ENCODE peak calls at places on chromosome 22, in ten cellular contexts. L is iPS DF 6.9; C is DMS153; T is CD8-positive, alpha-beta memory T cell; U is CD8-positive, alpha-beta T cell; M is epithelial cell of esophagus; O is NCI-H345; Q is MM.1S; E is CD4-positive, alpha-beta memory T cell; R is NCI-H69. K is an unnamed sample.

GRCh38 chr22:42500836-42501179 is 18.8 kb downstream of the RRP7A start:
- DNase-seq in L (no peak), C (no peak), T (no peak), U (no peak), M (no peak), O (no peak), Q (no peak), E (no peak), R (no peak), K (no peak)

GRCh38 chr22:50581031-50581949 is 1.4 kb downstream of the CHKB start:
- DNase-seq in L (no peak), C (no peak), T (no peak), U (no peak), M (no peak), O (no peak), Q (no peak), E (no peak), R (no peak), K (no peak)

GRCh38 chr22:23903328-23903971 is 9.3 kb downstream of the MIF start:
- DNase-seq in L (no peak), C (no peak), T (no peak), U (no peak), M (peak; percentile 95), O (peak; percentile 69), Q (no peak), E (no peak), R (peak; percentile 89), K (no peak)

GRCh38 chr22:47213571-47214230 is 451.3 kb downstream of the TBC1D22A start:
- DNase-seq in L (no peak), C (no peak), T (no peak), U (peak; percentile 9), M (no peak), O (no peak), Q (peak; percentile 54), E (peak; percentile 36), R (peak; percentile 58), K (no peak)

GRCh38 chr22:47369020-47369419 is 606.6 kb downstream of the TBC1D22A start:
- DNase-seq in L (no peak), C (no peak), T (no peak), U (no peak), M (no peak), O (no peak), Q (no peak), E (no peak), R (no peak), K (no peak)

GRCh38 chr22:18968011-18968749 is 32.1 kb upstream of the PRODH start:
- DNase-seq in L (no peak), C (no peak), T (no peak), U (no peak), M (peak; percentile 44), O (no peak), Q (no peak), E (no peak), R (no peak), K (peak; percentile 62)

GRCh38 chr22:41442240-41442792 is 4.3 kb downstream of the TOB2 start:
- DNase-seq in L (no peak), C (no peak), T (no peak), U (no peak), M (no peak), O (no peak), Q (no peak), E (no peak), R (no peak), K (no peak)

GRCh38 chr22:28759861-28760560 is 12.5 kb upstream of the CCDC117 start:
- DNase-seq in L (peak; percentile 72), C (no peak), T (no peak), U (no peak), M (peak; percentile 40), O (peak; percentile 64), Q (peak; percentile 13), E (no peak), R (peak; percentile 94), K (no peak)

GRCh38 chr22:17119481-17120202 is 1.5 kb downstream of the TMEM121B start:
- DNase-seq in L (peak; percentile 64), C (no peak), T (no peak), U (no peak), M (no peak), O (no peak), Q (no peak), E (no peak), R (peak; percentile 38), K (peak; percentile 76)

GRCh38 chr22:45890351-45890635 is 86.7 kb downstream of the WNT7B start:
- DNase-seq in L (no peak), C (no peak), T (no peak), U (no peak), M (no peak), O (no peak), Q (no peak), E (no peak), R (no peak), K (peak; percentile 15)

GRCh38 chr22:28609921-28610320 is 69.7 kb downstream of the TTC28 start:
- DNase-seq in L (no peak), C (no peak), T (no peak), U (no peak), M (no peak), O (no peak), Q (peak; percentile 24), E (no peak), R (no peak), K (no peak)

GRCh38 chr22:38313384-38313955 is 3.8 kb downstream of the CSNK1E start:
- DNase-seq in L (no peak), C (no peak), T (no peak), U (no peak), M (peak; percentile 74), O (no peak), Q (peak; percentile 56), E (peak; percentile 19), R (no peak), K (peak; percentile 83)

GRCh38 chr22:49406879-49407587 is 420.6 kb downstream of the BRD1 start:
- DNase-seq in L (no peak), C (no peak), T (no peak), U (no peak), M (no peak), O (no peak), Q (no peak), E (no peak), R (no peak), K (no peak)